ENCODE peak calls at places on chromosomes 4 and X, in six cellular contexts. M, W, X, C, S and E are unnamed samples.

GRCh38 chr4:16516796-16517413 is 290.6 kb upstream of the TAPT1 start:
- DNase-seq in S (no peak), M (peak), X (no peak), W (no peak), C (no peak), E (peak)

GRCh38 chr4:186236126-186236525 is 8.8 kb downstream of the KLKB1 start:
- DNase-seq in S (no peak), X (no peak), W (no peak), M (no peak), C (no peak), E (no peak)

GRCh38 chrX:63686878-63687714 is 97.9 kb downstream of the ARHGEF9 start:
- DNase-seq in M (peak), C (peak), S (peak), X (peak), W (peak), E (peak)

GRCh38 chrX:110331444-110332025 is 13.7 kb upstream of the AMMECR1 start:
- DNase-seq in S (no peak), W (no peak), X (no peak), M (no peak), C (no peak), E (no peak)

GRCh38 chr4:169115897-169116254 is 105.8 kb upstream of the CBR4 start:
- DNase-seq in M (no peak), X (peak), W (no peak), S (no peak), C (no peak), E (peak)

GRCh38 chr4:154084864-154085263 is 296.0 kb upstream of the SFRP2 start:
- DNase-seq in C (no peak), X (no peak), S (no peak), W (no peak), M (no peak), E (no peak)

GRCh38 chrX:54944816-54945215 is 24.2 kb downstream of the TRO start:
- DNase-seq in M (no peak), C (no peak), S (no peak), X (no peak), W (no peak), E (no peak)

GRCh38 chr4:75593393-75593792 is 36.9 kb downstream of the CDKL2 start:
- DNase-seq in W (no peak), C (no peak), X (no peak), S (no peak), M (no peak), E (no peak)

GRCh38 chr4:25993564-25994185 is 79.7 kb downstream of the SMIM20 start:
- DNase-seq in M (peak), C (peak), S (no peak), X (peak), W (peak), E (no peak)

GRCh38 chrX:131264665-131265064 is 24.4 kb downstream of the IGSF1 start:
- DNase-seq in C (no peak), W (no peak), S (no peak), X (no peak), M (no peak), E (no peak)

GRCh38 chr4:113355550-113356371 is 306.3 kb downstream of the ANK2 start:
- DNase-seq in C (no peak), X (peak), S (peak), M (no peak), W (peak), E (peak)

GRCh38 chrX:143121471-143121870 is 95.7 kb downstream of the SPANXN4 start:
- DNase-seq in C (no peak), S (no peak), W (no peak), X (no peak), M (no peak), E (no peak)

GRCh38 chr4:24775750-24776149 is 19.6 kb upstream of the SOD3 start:
- DNase-seq in X (no peak), M (no peak), S (no peak), C (no peak), W (no peak), E (no peak)

GRCh38 chrX:47285762-47286320 is 53.0 kb downstream of the USP11 start:
- DNase-seq in X (no peak), M (no peak), S (no peak), C (no peak), W (no peak), E (no peak)

GRCh38 chrX:11944486-11944885 is 186.4 kb downstream of the MSL3 start:
- DNase-seq in C (no peak), M (peak), X (no peak), W (peak), S (no peak), E (peak)

GRCh38 chr4:56261027-56261426 is 126.3 kb downstream of the AASDH start:
- DNase-seq in M (no peak), S (peak), X (no peak), C (no peak), W (no peak), E (no peak)

GRCh38 chr4:180665481-180665880 is 1577.7 kb upstream of the TENM3 start:
- DNase-seq in C (no peak), S (no peak), W (no peak), M (no peak), X (no peak), E (no peak)

GRCh38 chr4:145155268-145155870 is 25.0 kb downstream of the OTUD4 start:
- DNase-seq in W (no peak), X (no peak), C (no peak), M (no peak), S (no peak), E (peak)

GRCh38 chr4:53068755-53069154 is 206.6 kb downstream of the RASL11B start:
- DNase-seq in X (no peak), M (no peak), W (no peak), C (peak), S (no peak), E (no peak)

GRCh38 chrX:2311483-2311882 is 189.3 kb downstream of the DHRSX start:
- DNase-seq in W (no peak), M (peak), X (no peak), C (no peak), S (no peak), E (no peak)

GRCh38 chr4:183289688-183290087 is 30.4 kb downstream of the CLDN22 start:
- DNase-seq in W (peak), X (no peak), S (no peak), C (no peak), M (no peak), E (no peak)

GRCh38 chr4:52748432-52748831 is 2.8 kb downstream of the ERVMER34-1 start:
- DNase-seq in S (peak), X (no peak), C (no peak), W (no peak), M (no peak), E (no peak)

GRCh38 chr4:89110986-89111832 is at the start of gene TIGD2:
- DNase-seq in C (peak), S (peak), X (peak), W (peak), M (peak), E (peak)
- TF ChIP-seq EZH2 in C (no peak), S (no peak), X (no peak), W (no peak), M (peak), E (peak)

DNA sequence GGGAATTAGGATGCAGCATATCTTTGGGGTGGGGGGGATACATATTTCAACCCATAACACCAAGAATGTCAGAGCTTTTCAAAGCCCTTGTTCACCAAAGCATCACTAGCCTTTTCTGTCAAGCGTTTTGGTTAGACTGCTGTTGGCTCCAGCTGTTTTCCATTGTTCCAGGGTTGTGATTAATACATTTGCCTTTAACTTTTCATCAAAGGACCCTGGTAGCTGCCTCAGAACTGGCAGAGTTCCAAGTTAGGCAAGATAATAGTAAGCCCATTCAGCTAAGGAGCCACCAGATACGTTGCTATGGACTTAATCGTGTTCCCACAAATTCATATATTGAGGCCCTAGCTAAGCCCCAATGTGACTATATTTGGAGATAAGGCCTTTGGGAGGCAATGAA is 37.1 kb downstream of the ENOPH1 start:
- DNase-seq in X (no peak), W (no peak), M (no peak), C (peak), S (no peak), E (peak)
- TF ChIP-seq MAX in X (no peak), W (no peak), M (no peak), C (no peak), S (no peak), E (no peak)

GRCh38 chr4:40750461-40751258 is 905 bp downstream of the NSUN7 start:
- DNase-seq in M (peak), W (no peak), X (no peak), S (no peak), C (no peak), E (peak)
- TF ChIP-seq EZH2 in M (no peak), W (no peak), X (no peak), S (no peak), C (no peak), E (peak)

GRCh38 chr4:89820005-89820404 is 17.0 kb downstream of the SNCA start:
- DNase-seq in S (no peak), C (no peak), X (no peak), W (no peak), M (no peak), E (no peak)
- TF ChIP-seq MAX in S (no peak), C (no peak), X (no peak), W (no peak), M (no peak), E (no peak)

GRCh38 chr4:7812191-7812860 is 127.3 kb downstream of the AFAP1 start:
- DNase-seq in M (no peak), C (no peak), S (no peak), X (no peak), W (no peak), E (no peak)

GRCh38 chr4:7810792-7811535 is 128.7 kb downstream of the AFAP1 start:
- DNase-seq in X (no peak), W (no peak), S (no peak), M (no peak), C (no peak), E (no peak)

GRCh38 chr4:7812921-7813320 is 126.7 kb downstream of the AFAP1 start:
- DNase-seq in M (no peak), S (no peak), X (no peak), C (no peak), W (no peak), E (no peak)

GRCh38 chr4:7813674-7814073 is 126.0 kb downstream of the AFAP1 start:
- DNase-seq in S (no peak), C (peak), X (no peak), W (no peak), M (no peak), E (peak)

GRCh38 chr4:7811536-7812190 is 128.0 kb downstream of the AFAP1 start:
- DNase-seq in C (no peak), X (no peak), W (no peak), S (no peak), M (no peak), E (no peak)
- TF ChIP-seq EZH2 in C (no peak), X (no peak), W (no peak), S (no peak), M (no peak), E (no peak)

GRCh38 chr4:2696423-2696822 is 59.7 kb downstream of the TNIP2 start:
- DNase-seq in S (peak), M (no peak), C (no peak), W (no peak), X (no peak), E (no peak)
- TF ChIP-seq MAX in S (peak), M (no peak), C (no peak), W (no peak), X (no peak), E (no peak)

GRCh38 chr4:41217020-41217333 is 2.6 kb upstream of the APBB2 start:
- DNase-seq in M (no peak), X (no peak), C (no peak), S (no peak), W (no peak), E (no peak)
- TF ChIP-seq EZH2 in M (no peak), X (no peak), C (no peak), S (no peak), W (no peak), E (no peak)

DNA sequence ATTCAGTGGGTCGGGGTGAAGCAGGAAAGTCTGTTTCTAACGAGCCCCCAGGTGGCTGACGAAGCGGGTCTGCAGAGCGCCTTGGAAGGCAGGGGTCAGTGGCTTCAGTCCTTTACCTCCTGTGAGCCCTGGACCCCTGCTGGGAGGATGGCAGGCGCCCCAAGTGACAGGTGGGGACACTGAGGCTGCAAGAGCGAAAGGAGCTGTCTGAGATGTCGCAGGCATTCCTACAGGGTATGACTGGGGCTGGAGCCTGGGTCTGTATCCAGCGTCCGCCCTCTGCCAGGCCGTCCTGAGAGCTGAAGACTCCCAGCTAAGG is 103.1 kb downstream of the PSAPL1 start:
- DNase-seq in W (no peak), M (no peak), X (no peak), C (no peak), S (no peak), E (no peak)
- TF ChIP-seq MAX in W (no peak), M (no peak), X (no peak), C (no peak), S (no peak), E (no peak)

DNA sequence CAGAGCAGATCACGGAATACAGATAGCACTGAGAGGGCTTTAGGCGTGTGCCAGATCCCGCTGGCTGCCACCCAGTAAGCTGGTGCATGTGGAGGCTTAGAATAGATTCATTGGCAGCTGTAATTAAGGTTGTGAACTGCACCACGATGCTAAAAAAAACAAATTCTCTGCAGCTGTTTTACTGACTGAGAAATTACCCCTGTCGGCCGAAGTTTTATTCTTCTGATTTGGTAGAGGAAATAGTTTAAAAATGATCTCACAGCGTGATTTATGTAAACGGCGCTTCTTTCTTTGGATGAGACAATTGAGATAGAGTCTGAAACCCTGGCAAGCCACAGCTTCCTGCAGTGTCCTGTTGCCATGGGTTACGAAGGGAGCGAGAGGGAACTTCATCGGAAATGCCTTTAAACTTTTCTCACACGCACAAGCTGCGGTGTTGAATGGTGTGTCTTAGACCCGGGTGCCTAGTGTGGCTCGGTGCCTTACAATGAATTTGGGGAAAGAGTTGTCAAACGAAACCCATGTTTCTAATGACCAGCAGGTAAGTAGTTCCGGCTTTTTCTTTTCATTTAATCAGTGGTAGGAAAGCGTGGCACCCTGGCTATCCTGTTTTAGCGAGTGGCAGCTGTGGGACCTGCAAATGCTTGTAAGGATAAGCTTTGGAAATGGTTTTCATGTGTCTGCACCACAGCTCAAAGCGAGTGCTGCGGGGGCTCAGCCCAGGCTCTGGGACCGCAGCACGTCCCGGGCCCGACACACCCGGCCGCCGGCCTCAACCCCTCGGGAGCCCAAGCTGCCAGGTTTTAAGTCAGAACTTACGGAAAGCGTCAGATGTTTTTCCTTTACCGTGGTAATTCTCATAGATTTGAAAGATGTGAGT is 71.7 kb upstream of the HGFAC start:
- DNase-seq in C (no peak), S (no peak), M (no peak), W (no peak), X (no peak), E (peak)
- TF ChIP-seq EZH2 in C (no peak), S (no peak), M (no peak), W (no peak), X (no peak), E (no peak)

GRCh38 chrX:18877472-18877871 is 106.4 kb downstream of the PHKA2 start:
- DNase-seq in X (no peak), W (no peak), S (no peak), C (peak), M (no peak), E (no peak)
- TF ChIP-seq MAX in X (no peak), W (no peak), S (no peak), C (no peak), M (no peak), E (no peak)